ENCODE peak calls at places on chromosome 13, in ten cellular contexts. M is uterus; Y is colonic mucosa; Z is thyroid gland; I is pancreas; E is body of pancreas; L is Karpas-422; Q is left lung; C is heart right ventricle; H is CD4-positive, alpha-beta T cell. D is an unnamed sample.
A peak's percentile ranks its signal among the peaks of the same experiment; 100 is the strongest.

GRCh38 chr13:114119196-114119595 is 13.2 kb downstream of the RASA3 start:
- DNase-seq in Q (peak; percentile 45), I (peak; percentile 59), H (no peak), E (no peak), Z (peak; percentile 38), M (peak; percentile 45), L (no peak), Y (no peak), C (no peak), D (no peak)

GRCh38 chr13:99895999-99896695 is 75.4 kb downstream of the ZIC5 start:
- DNase-seq in L (no peak), Z (no peak), E (no peak), Q (no peak), I (peak; percentile 53), H (no peak), M (no peak), Y (no peak), C (no peak), D (no peak)

GRCh38 chr13:43058318-43058674 is 34.9 kb downstream of the DNAJC15 start:
- DNase-seq in Z (no peak), E (no peak), M (no peak), L (no peak), Y (peak; percentile 70), C (no peak), I (no peak), Q (no peak), H (no peak), D (no peak)

GRCh38 chr13:44373601-44374347 is at the start of gene SERP2:
- DNase-seq in C (peak; percentile 46), L (no peak), I (peak; percentile 72), Q (peak; percentile 80), E (no peak), Z (peak; percentile 62), Y (no peak), H (no peak), M (peak; percentile 56), D (peak; percentile 70)

GRCh38 chr13:106691251-106691650 is 123.3 kb upstream of the ARGLU1 start:
- DNase-seq in H (no peak), Y (no peak), C (no peak), I (no peak), Z (no peak), E (no peak), M (no peak), L (no peak), Q (no peak), D (no peak)

GRCh38 chr13:28451482-28452217 is 43.3 kb downstream of the FLT1 start:
- DNase-seq in Y (no peak), Q (no peak), I (no peak), C (peak; percentile 21), H (no peak), E (no peak), M (no peak), L (no peak), Z (peak; percentile 17), D (no peak)

GRCh38 chr13:84574851-84575250 is 692.6 kb upstream of the SLITRK1 start:
- DNase-seq in Q (no peak), L (peak; percentile 48), M (no peak), H (no peak), E (no peak), Y (no peak), Z (no peak), C (no peak), I (no peak), D (no peak)

GRCh38 chr13:46126552-46127171 is 21.8 kb upstream of the CPB2 start:
- DNase-seq in H (peak; percentile 62), L (peak; percentile 90), Q (peak; percentile 79), C (peak; percentile 58), Z (peak; percentile 86), Y (peak; percentile 59), E (peak; percentile 79), M (no peak), I (peak; percentile 71), D (peak; percentile 83)

GRCh38 chr13:95704510-95704909 is 27.6 kb downstream of the DNAJC3 start:
- DNase-seq in C (no peak), E (peak; percentile 58), I (no peak), L (no peak), Z (no peak), M (no peak), H (no peak), Y (no peak), Q (no peak), D (no peak)

GRCh38 chr13:100533588-100534041 is 55.0 kb downstream of the GGACT start:
- DNase-seq in Z (no peak), L (no peak), E (peak; percentile 83), I (peak; percentile 81), C (no peak), H (no peak), M (no peak), Q (no peak), Y (peak; percentile 27), D (no peak)

GRCh38 chr13:114064516-114065140 is 67.8 kb downstream of the RASA3 start:
- DNase-seq in L (no peak), Y (no peak), Z (no peak), H (no peak), C (no peak), Q (peak; percentile 79), I (peak; percentile 50), M (peak; percentile 58), E (no peak), D (no peak)

GRCh38 chr13:114089751-114090400 is 42.5 kb downstream of the RASA3 start:
- DNase-seq in H (no peak), L (no peak), I (peak; percentile 23), Y (no peak), E (no peak), Z (no peak), C (no peak), M (no peak), Q (no peak), D (peak; percentile 19)

GRCh38 chr13:67133476-67133875 is 96.7 kb downstream of the PCDH9 start:
- DNase-seq in M (no peak), C (no peak), E (no peak), L (no peak), Y (no peak), I (no peak), H (no peak), Q (no peak), Z (no peak), D (no peak)

GRCh38 chr13:28411859-28412353 is 83.0 kb downstream of the FLT1 start:
- DNase-seq in Y (no peak), Q (no peak), M (no peak), H (no peak), L (no peak), E (no peak), Z (no peak), C (no peak), I (no peak), D (no peak)

GRCh38 chr13:90834700-90835099 is 512.8 kb upstream of the MIR17HG start:
- DNase-seq in H (no peak), L (no peak), I (no peak), Y (no peak), Q (no peak), Z (no peak), M (no peak), E (no peak), C (no peak), D (no peak)

GRCh38 chr13:87274209-87274819 is 396.9 kb upstream of the SLITRK5 start:
- DNase-seq in C (no peak), I (no peak), Z (peak; percentile 54), H (no peak), L (peak; percentile 94), Q (no peak), E (peak; percentile 29), M (no peak), Y (peak; percentile 21), D (no peak)

GRCh38 chr13:84896128-84896527 is 903.1 kb downstream of the SLITRK6 start:
- DNase-seq in H (no peak), L (peak; percentile 93), Q (peak; percentile 29), Y (peak; percentile 37), M (no peak), E (peak; percentile 29), C (no peak), Z (peak; percentile 39), I (no peak), D (no peak)

GRCh38 chr13:48317511-48317981 is 14.0 kb downstream of the RB1 start:
- DNase-seq in Y (no peak), I (peak; percentile 63), Q (no peak), E (no peak), C (no peak), H (no peak), M (no peak), L (no peak), Z (no peak), D (no peak)

GRCh38 chr13:111949311-111949710 is 117.6 kb upstream of the SOX1 start:
- DNase-seq in H (no peak), M (no peak), L (no peak), Z (no peak), C (no peak), I (no peak), Y (no peak), E (no peak), Q (no peak), D (peak; percentile 40)
- H3K9me3 ChIP-seq in H (no peaks in the 10 kb centered on the region), M (no peaks in the 10 kb centered on the region), L (no peaks in the 10 kb centered on the region), Z (no peaks in the 10 kb centered on the region), C (peaks cover 2% of the 10 kb centered on the region), I (no peaks in the 10 kb centered on the region), Y (no peaks in the 10 kb centered on the region), E (peaks cover 8% of the 10 kb centered on the region), Q (peaks cover 30% of the 10 kb centered on the region), D (peaks cover 4% of the 10 kb centered on the region)

GRCh38 chr13:109780880-109781383 is 5.5 kb downstream of the IRS2 start:
- DNase-seq in E (no peak), Z (no peak), I (no peak), L (no peak), Q (no peak), Y (no peak), H (no peak), C (no peak), M (no peak), D (no peak)
- H3K27ac ChIP-seq in E (peak overlapping the region; percentile 37), Z (peak overlapping the region; percentile 3), I (peak overlapping the region; percentile 41), L (no peak overlapping the region), Q (peak overlapping the region; percentile 5), Y (no peak overlapping the region), H (no peak overlapping the region), C (peak overlapping the region; percentile 12), M (no peak overlapping the region), D (no peak overlapping the region)

DNA sequence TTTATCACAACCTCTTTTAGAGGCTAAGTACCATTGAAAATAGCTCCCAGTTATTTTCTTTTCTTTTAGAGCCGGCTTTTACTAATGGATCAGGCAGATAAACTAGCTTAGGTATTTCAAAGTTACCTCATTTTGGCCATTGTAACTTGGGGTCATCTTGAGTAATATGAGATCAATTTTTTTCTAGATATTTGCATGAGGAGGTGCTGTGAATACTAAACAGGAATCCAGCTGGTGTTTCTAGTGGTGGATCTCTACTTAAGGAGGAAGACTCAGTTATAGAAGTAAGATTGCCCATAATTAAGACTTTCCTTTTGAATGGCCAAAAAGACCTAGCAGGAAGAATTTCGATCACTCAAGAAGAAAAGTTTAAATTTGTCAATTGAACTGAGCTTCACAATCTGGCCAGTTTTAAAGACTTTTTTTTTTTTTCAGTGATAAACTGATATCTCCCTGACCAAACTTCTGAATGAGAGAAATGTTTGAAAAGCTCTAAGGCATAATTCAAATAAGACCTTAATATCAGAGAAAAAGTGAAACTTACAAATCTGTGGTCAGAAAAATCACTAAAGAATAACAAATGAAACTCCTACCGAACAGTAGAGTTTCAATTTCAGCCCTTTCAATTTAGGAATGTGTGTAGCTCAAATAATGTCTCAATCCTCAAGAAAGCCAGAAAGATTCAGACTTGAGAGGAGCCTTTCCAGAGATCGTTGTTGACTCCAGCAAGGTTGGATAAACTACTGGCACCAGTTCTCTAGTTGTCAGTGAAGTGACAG is 11.6 kb upstream of the NAA16 start:
- DNase-seq in E (no peak), C (no peak), I (no peak), M (no peak), Y (no peak), Q (no peak), L (no peak), H (no peak), Z (no peak), D (no peak)
- H3K9me3 ChIP-seq in E (no peaks in the 10 kb centered on the region), C (no peaks in the 10 kb centered on the region), I (no peaks in the 10 kb centered on the region), M (no peaks in the 10 kb centered on the region), Y (no peaks in the 10 kb centered on the region), Q (no peaks in the 10 kb centered on the region), L (no peaks in the 10 kb centered on the region), H (no peaks in the 10 kb centered on the region), Z (no peaks in the 10 kb centered on the region), D (no peaks in the 10 kb centered on the region)

GRCh38 chr13:75303295-75303694 is 178.7 kb downstream of the TBC1D4 start:
- DNase-seq in H (no peak), M (no peak), E (no peak), Y (no peak), Q (no peak), L (no peak), Z (no peak), C (no peak), I (no peak), D (no peak)
- H3K27ac ChIP-seq in H (no peak overlapping the region), M (no peak overlapping the region), E (no peak overlapping the region), Y (no peak overlapping the region), Q (no peak overlapping the region), L (no peak overlapping the region), Z (no peak overlapping the region), C (no peak overlapping the region), I (no peak overlapping the region), D (no peak overlapping the region)